ENCODE peak calls at places on chromosome 2, in ten cellular contexts. V is Right ventricle myocardium superior; L is HuH-7.5; X is CD8-positive, alpha-beta T cell; P is effector CD4-positive, alpha-beta T cell; M is NCI-H2081; S is cardiac fibroblast; R is NCI-H510A; K is activated CD8-positive, alpha-beta memory T cell treated with anti-CD3 and anti-CD28 coated beads, Interleukin-2, amount 50 U/mL, for 48 hours; F is stimulated activated CD4-positive, alpha-beta T cell treated with anti-CD3 and anti-CD28 coated beads, Interleukin-1b, Interleukin-23, amount 100 ng/mL, for 24 hours. A is an unnamed sample.

GRCh38 chr2:69615078-69615630 is 28.4 kb downstream of the AAK1 start:
- DNase-seq in V (no peak), L (no peak), X (no peak), P (no peak), M (no peak), S (no peak), R (no peak), K (no peak), F (no peak), A (no peak)

GRCh38 chr2:85178980-85179411 is 45.8 kb downstream of the TCF7L1 start:
- DNase-seq in V (no peak), L (no peak), X (no peak), P (no peak), M (no peak), S (no peak), R (no peak), K (no peak), F (no peak), A (no peak)

GRCh38 chr2:31694444-31694843 is 113.7 kb upstream of the SRD5A2 start:
- DNase-seq in V (no peak), L (peak), X (no peak), P (no peak), M (peak), S (peak), R (no peak), K (no peak), F (no peak), A (peak)

GRCh38 chr2:70270323-70270722 is 12.4 kb downstream of the PCYOX1 start:
- DNase-seq in V (no peak), L (no peak), X (no peak), P (no peak), M (no peak), S (no peak), R (no peak), K (no peak), F (no peak), A (no peak)

GRCh38 chr2:31055938-31056337 is 82.3 kb downstream of the GALNT14 start:
- DNase-seq in V (no peak), L (no peak), X (no peak), P (no peak), M (no peak), S (no peak), R (no peak), K (no peak), F (no peak), A (no peak)

GRCh38 chr2:235026137-235026536 is 74.3 kb downstream of the SH3BP4 start:
- DNase-seq in V (peak), L (no peak), X (no peak), P (no peak), M (peak), S (peak), R (no peak), K (no peak), F (no peak), A (no peak)

GRCh38 chr2:233915133-233915532 is 2.0 kb upstream of the TRPM8 start:
- DNase-seq in V (no peak), L (no peak), X (no peak), P (no peak), M (no peak), S (no peak), R (no peak), K (no peak), F (no peak), A (peak)

GRCh38 chr2:45797451-45798230 is 146.2 kb downstream of the PRKCE start:
- DNase-seq in V (no peak), L (no peak), X (no peak), P (no peak), M (no peak), S (no peak), R (no peak), K (no peak), F (no peak), A (no peak)

GRCh38 chr2:224042191-224042696 is 3.2 kb upstream of the SERPINE2 start:
- DNase-seq in V (no peak), L (no peak), X (no peak), P (no peak), M (peak), S (peak), R (no peak), K (no peak), F (no peak), A (peak)

GRCh38 chr2:226351711-226352110 is 447.9 kb downstream of the IRS1 start:
- DNase-seq in V (no peak), L (no peak), X (no peak), P (no peak), M (no peak), S (peak), R (no peak), K (no peak), F (no peak), A (no peak)

GRCh38 chr2:45889053-45889452 is 237.6 kb downstream of the PRKCE start:
- DNase-seq in V (no peak), L (no peak), X (peak), P (no peak), M (no peak), S (peak), R (peak), K (peak), F (no peak), A (peak)

GRCh38 chr2:67600946-67601345 is 203.8 kb downstream of the ETAA1 start:
- DNase-seq in V (no peak), L (no peak), X (no peak), P (no peak), M (no peak), S (peak), R (no peak), K (no peak), F (no peak), A (no peak)

GRCh38 chr2:112137516-112138142 is 556 bp upstream of the FBLN7 start:
- DNase-seq in V (no peak), L (no peak), X (no peak), P (no peak), M (no peak), S (peak), R (peak), K (no peak), F (no peak), A (no peak)

GRCh38 chr2:105598853-105599252 is 145.9 kb upstream of the NCK2 start:
- DNase-seq in V (no peak), L (no peak), X (no peak), P (no peak), M (no peak), S (no peak), R (no peak), K (no peak), F (no peak), A (no peak)

GRCh38 chr2:180905002-180905401 is 75.4 kb upstream of the UBE2E3 start:
- DNase-seq in V (no peak), L (no peak), X (no peak), P (no peak), M (peak), S (no peak), R (peak), K (no peak), F (no peak), A (no peak)

GRCh38 chr2:236824836-236825235 is 255.2 kb downstream of the ACKR3 start:
- DNase-seq in V (no peak), L (no peak), X (no peak), P (no peak), M (peak), S (no peak), R (peak), K (no peak), F (no peak), A (no peak)

GRCh38 chr2:109382946-109383345 is 230.8 kb downstream of the SEPTIN10 start:
- DNase-seq in V (peak), L (no peak), X (no peak), P (no peak), M (peak), S (peak), R (peak), K (peak), F (no peak), A (no peak)

GRCh38 chr2:161847910-161848309 is 223.7 kb downstream of the SLC4A10 start:
- DNase-seq in V (no peak), L (no peak), X (no peak), P (no peak), M (no peak), S (no peak), R (no peak), K (no peak), F (no peak), A (no peak)

GRCh38 chr2:39127973-39128372 is 7.1 kb upstream of the SOS1 start:
- DNase-seq in V (no peak), L (no peak), X (peak), P (peak), M (no peak), S (peak), R (no peak), K (peak), F (no peak), A (no peak)

GRCh38 chr2:96249654-96250053 is 16.1 kb downstream of the TMEM127 start:
- DNase-seq in V (no peak), L (no peak), X (no peak), P (no peak), M (no peak), S (peak), R (no peak), K (no peak), F (no peak), A (no peak)

GRCh38 chr2:113275556-113276215 is 3.0 kb downstream of the PAX8 start:
- DNase-seq in V (no peak), L (no peak), X (no peak), P (no peak), M (no peak), S (no peak), R (no peak), K (no peak), F (no peak), A (no peak)

GRCh38 chr2:120029672-120030640 is 17.1 kb downstream of the EPB41L5 start:
- DNase-seq in V (no peak), L (no peak), X (no peak), P (no peak), M (no peak), S (no peak), R (no peak), K (no peak), F (no peak), A (no peak)

GRCh38 chr2:174593574-174594203 is 3.9 kb downstream of the WIPF1 start:
- DNase-seq in V (no peak), L (no peak), X (peak), P (peak), M (peak), S (peak), R (peak), K (peak), F (no peak), A (peak)

GRCh38 chr2:232525796-232526195 is at the start of gene CHRND:
- DNase-seq in V (peak), L (no peak), X (no peak), P (no peak), M (no peak), S (peak), R (peak), K (no peak), F (no peak), A (no peak)

GRCh38 chr2:189609853-189610252 is 29.3 kb upstream of the SLC40A1 start:
- DNase-seq in V (no peak), L (no peak), X (no peak), P (no peak), M (no peak), S (peak), R (no peak), K (no peak), F (no peak), A (no peak)

GRCh38 chr2:133271105-133271504 is 297.2 kb downstream of the NCKAP5 start:
- DNase-seq in V (no peak), L (no peak), X (no peak), P (no peak), M (no peak), S (no peak), R (no peak), K (no peak), F (no peak), A (no peak)

GRCh38 chr2:27369471-27370025 is 590 bp downstream of the EIF2B4 start:
- DNase-seq in V (no peak), L (peak), X (no peak), P (no peak), M (peak), S (peak), R (no peak), K (no peak), F (no peak), A (peak)

GRCh38 chr2:232309592-232309991 is 69.0 kb upstream of the ALPP start:
- DNase-seq in V (no peak), L (no peak), X (no peak), P (no peak), M (no peak), S (no peak), R (no peak), K (no peak), F (no peak), A (no peak)

GRCh38 chr2:59353301-59353921 is 1112.3 kb upstream of the FANCL start:
- DNase-seq in V (no peak), L (no peak), X (no peak), P (no peak), M (no peak), S (no peak), R (no peak), K (no peak), F (no peak), A (no peak)

GRCh38 chr2:126777620-126777978 is 121.1 kb upstream of the TEX51 start:
- DNase-seq in V (no peak), L (no peak), X (no peak), P (no peak), M (no peak), S (no peak), R (no peak), K (no peak), F (no peak), A (no peak)

GRCh38 chr2:26562811-26563645 is 78.1 kb downstream of the CIB4 start:
- DNase-seq in V (no peak), L (no peak), X (no peak), P (no peak), M (peak), S (peak), R (peak), K (peak), F (no peak), A (peak)

GRCh38 chr2:119495948-119496347 is 28.3 kb downstream of the SCTR start:
- DNase-seq in V (no peak), L (no peak), X (no peak), P (no peak), M (no peak), S (no peak), R (no peak), K (no peak), F (no peak), A (no peak)

GRCh38 chr2:190407246-190407661 is 901 bp upstream of the MFSD6 start:
- DNase-seq in V (no peak), L (no peak), X (peak), P (peak), M (peak), S (no peak), R (no peak), K (no peak), F (no peak), A (no peak)